ENCODE peak calls at places on chromosomes 13 and 19, in four cellular contexts. M is WTC11, D is K562, R is HepG2. A is an unnamed sample.

GRCh38 chr19:41811036-41811435 is 14.6 kb downstream of the CEACAM3 start:
- DNase-seq in M (no peak), D (no peak), R (no peak), A (no peak)

GRCh38 chr13:76597868-76598267 is 288.3 kb downstream of the KCTD12 start:
- DNase-seq in M (no peak), D (no peak), R (no peak), A (no peak)

GRCh38 chr19:51607920-51608562 is 22.2 kb downstream of the SIGLEC5 start:
- DNase-seq in M (peak), D (peak), R (peak), A (peak)

GRCh38 chr13:105848494-105848893 is 687.0 kb downstream of the EFNB2 start:
- DNase-seq in M (no peak), D (no peak), R (no peak), A (no peak)

GRCh38 chr19:12938536-12939291 is at the start of gene CALR:
- DNase-seq in M (no peak), D (peak), R (no peak), A (no peak)

GRCh38 chr13:50596103-50596502 is 247.4 kb downstream of the DLEU7 start:
- DNase-seq in M (no peak), D (no peak), R (no peak), A (no peak)

GRCh38 chr13:50285283-50285682 is 270.0 kb downstream of the KCNRG start:
- DNase-seq in M (no peak), D (no peak), R (no peak), A (no peak)

GRCh38 chr13:67390462-67391093 is 160.4 kb upstream of the PCDH9 start:
- DNase-seq in M (no peak), D (no peak), R (no peak), A (no peak)

GRCh38 chr13:43023244-43023931 is at the start of gene DNAJC15:
- DNase-seq in M (peak), D (peak), R (peak), A (no peak)

GRCh38 chr19:55086730-55087541 is 11.3 kb downstream of the EPS8L1 start:
- DNase-seq in M (peak), D (no peak), R (no peak), A (no peak)

GRCh38 chr19:887072-887471 is 5.9 kb downstream of the MED16 start:
- DNase-seq in M (no peak), D (no peak), R (peak), A (no peak)

GRCh38 chr19:373391-374182 is 29.0 kb upstream of the MIER2 start:
- DNase-seq in M (no peak), D (peak), R (no peak), A (no peak)

GRCh38 chr19:3407556-3408516 is 41.5 kb downstream of the NFIC start:
- DNase-seq in M (no peak), D (no peak), R (peak), A (no peak)

GRCh38 chr19:11737964-11738745 is 591 bp downstream of the ZNF823 start:
- DNase-seq in M (peak), D (peak), R (peak), A (peak)

GRCh38 chr13:105363747-105364177 is 1171.7 kb downstream of the EFNB2 start:
- DNase-seq in M (no peak), D (no peak), R (no peak), A (no peak)

GRCh38 chr19:55655648-55656040 is 809 bp downstream of the U2AF2 start:
- DNase-seq in M (no peak), D (no peak), R (no peak), A (no peak)

GRCh38 chr19:3585301-3586123 is at the start of gene GIPC3:
- DNase-seq in M (peak), D (peak), R (no peak), A (no peak)

GRCh38 chr13:23512762-23513395 is 57.3 kb upstream of the TNFRSF19 start:
- DNase-seq in M (no peak), D (no peak), R (no peak), A (no peak)

GRCh38 chr13:99113351-99113750 is 87.3 kb upstream of the UBAC2 start:
- DNase-seq in M (no peak), D (no peak), R (no peak), A (no peak)

GRCh38 chr19:16914421-16914820 is 25.6 kb downstream of the F2RL3 start:
- DNase-seq in M (no peak), D (no peak), R (no peak), A (no peak)

GRCh38 chr13:46401432-46401831 is 14.4 kb upstream of the RUBCNL start:
- DNase-seq in M (no peak), D (no peak), R (no peak), A (no peak)

GRCh38 chr19:8244442-8244841 is 35.3 kb downstream of the CERS4 start:
- DNase-seq in M (no peak), D (no peak), R (no peak), A (no peak)

GRCh38 chr13:62611343-62611742 is 1195.7 kb upstream of the PCDH20 start:
- DNase-seq in M (no peak), D (no peak), R (no peak), A (no peak)

GRCh38 chr19:47186337-47187022 is 44.5 kb downstream of the BBC3 start:
- DNase-seq in M (no peak), D (no peak), R (no peak), A (no peak)

GRCh38 chr13:77902319-77902963 is 16.2 kb downstream of the EDNRB start:
- DNase-seq in M (no peak), D (no peak), R (no peak), A (no peak)

GRCh38 chr19:3955688-3956087 is 15.2 kb downstream of the DAPK3 start:
- DNase-seq in M (no peak), D (no peak), R (no peak), A (no peak)

GRCh38 chr19:47228937-47229673 is 1.9 kb downstream of the BBC3 start:
- DNase-seq in M (no peak), D (peak), R (peak), A (no peak)

GRCh38 chr19:4692275-4693077 is 22.3 kb upstream of the MYDGF start:
- DNase-seq in M (no peak), D (no peak), R (no peak), A (no peak)

GRCh38 chr19:29708553-29709439 is 6.3 kb downstream of the C19orf12 start:
- DNase-seq in M (no peak), D (no peak), R (peak), A (no peak)

GRCh38 chr13:46613409-46614049 is 60.6 kb downstream of the LRCH1 start:
- DNase-seq in M (no peak), D (no peak), R (no peak), A (no peak)

GRCh38 chr13:97325738-97326137 is 103.6 kb downstream of the MBNL2 start:
- DNase-seq in M (no peak), D (no peak), R (no peak), A (no peak)
- TF ChIP-seq ELF4 in M (no peak), D (no peak), R (no peak), A (no peak)

DNA sequence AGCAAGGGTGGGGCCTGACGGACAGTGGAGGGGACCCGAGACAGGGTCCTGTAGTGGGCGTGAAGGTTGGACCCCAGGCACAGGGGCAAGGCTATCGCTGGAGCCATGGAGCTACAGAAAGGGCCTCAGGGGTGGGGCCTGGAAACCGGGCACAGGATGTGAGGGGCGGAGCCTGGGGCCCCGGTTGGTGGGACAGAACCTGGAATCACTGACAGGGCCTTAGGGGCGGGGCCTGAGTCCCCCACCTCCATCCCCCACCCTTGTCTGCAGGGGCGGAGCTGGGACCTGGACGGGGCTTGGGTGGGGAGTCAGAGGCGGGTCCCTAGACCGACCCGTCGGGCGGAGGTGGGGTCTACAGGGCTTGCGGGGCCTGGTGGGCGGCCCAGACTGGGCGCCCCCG is 26.0 kb downstream of the DCAF15 start:
- DNase-seq in M (peak), D (peak), R (no peak), A (no peak)
- TF ChIP-seq SP1 in M (peak), D (no peak), R (no peak), A (no peak)

GRCh38 chr19:43353606-43354304 is at the start of gene CD177:
- DNase-seq in M (no peak), D (no peak), R (no peak), A (no peak)
- TF ChIP-seq ELF4 in M (no peak), D (no peak), R (no peak), A (no peak)

GRCh38 chr13:108176685-108177274 is 38.6 kb downstream of the LIG4 start:
- DNase-seq in M (peak), D (peak), R (peak), A (peak)
- TF ChIP-seq SP1 in M (no peak), D (no peak), R (no peak), A (no peak)

GRCh38 chr19:18436651-18437478 is 1.1 kb downstream of the ISYNA1 start:
- DNase-seq in M (peak), D (peak), R (peak), A (peak)
- TF ChIP-seq ELF4 in M (no peak), D (no peak), R (no peak), A (no peak)

GRCh38 chr19:23802290-23802689 is 43.6 kb upstream of the ZNF681 start:
- DNase-seq in M (no peak), D (no peak), R (no peak), A (no peak)
- TF ChIP-seq SP1 in M (no peak), D (no peak), R (no peak), A (no peak)

GRCh38 chr13:30857018-30857417 is 49.1 kb upstream of the MEDAG start:
- DNase-seq in M (no peak), D (no peak), R (no peak), A (no peak)
- TF ChIP-seq ELF4 in M (no peak), D (no peak), R (no peak), A (no peak)

GRCh38 chr19:10580979-10581631 is 6.0 kb downstream of the AP1M2 start:
- DNase-seq in M (peak), D (peak), R (peak), A (peak)
- TF ChIP-seq SP1 in M (no peak), D (no peak), R (no peak), A (no peak)

GRCh38 chr13:34678154-34678553 is 263.9 kb upstream of the NBEA start:
- DNase-seq in M (no peak), D (no peak), R (peak), A (no peak)

DNA sequence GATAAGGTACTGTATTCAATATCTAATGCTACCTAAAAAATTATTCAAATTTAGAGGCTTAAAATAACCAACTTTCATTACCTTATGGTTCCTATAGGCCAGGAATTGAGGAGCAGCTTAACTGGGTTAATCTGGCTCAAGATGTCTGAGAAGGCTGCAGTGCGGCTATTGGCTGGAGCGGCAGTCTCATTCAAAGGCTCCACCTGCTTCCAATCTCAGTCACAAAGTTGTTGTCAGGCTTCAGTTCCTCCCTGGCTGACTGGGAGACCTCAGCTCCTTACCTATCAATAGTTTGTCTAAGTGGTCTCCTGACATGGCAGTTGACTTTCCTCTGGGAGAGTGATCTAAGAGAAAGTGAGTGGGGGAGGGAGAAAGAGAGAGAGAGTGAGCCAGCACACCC is 259.7 kb upstream of the NBEA start:
- DNase-seq in M (no peak), D (no peak), R (no peak), A (no peak)
- TF ChIP-seq ELF4 in M (no peak), D (no peak), R (no peak), A (no peak)

A was measured in HEK293T.